ENCODE peak calls at places on chromosome 21, in seven cellular contexts. One of them, this sample, is unnamed.

GRCh38 chr21:25717491-25718139 is 17.1 kb downstream of the ATP5PF start:
- DNase-seq in GDM1: no peak
- DNase-seq in Right ventricle myocardium superior: no peak
- DNase-seq in fibroblast of mammary gland: peak
- DNase-seq in stimulated activated CD4-positive, alpha-beta T cell treated with anti-CD3 and anti-CD28 coated beads, TNF-alpha, amount 100 ng/mL, for 1 hour: no peak
- DNase-seq in NCI-H774: no peak
- DNase-seq in GM12891: no peak
- DNase-seq in this sample: no peak

GRCh38 chr21:27759820-27760219 is 792.9 kb upstream of the ADAMTS5 start:
- DNase-seq in GDM1: no peak
- DNase-seq in Right ventricle myocardium superior: no peak
- DNase-seq in fibroblast of mammary gland: no peak
- DNase-seq in stimulated activated CD4-positive, alpha-beta T cell treated with anti-CD3 and anti-CD28 coated beads, TNF-alpha, amount 100 ng/mL, for 1 hour: no peak
- DNase-seq in NCI-H774: no peak
- DNase-seq in GM12891: no peak
- DNase-seq in this sample: no peak

GRCh38 chr21:32415999-32416398 is 3.5 kb downstream of the EVA1C start:
- DNase-seq in GDM1: no peak
- DNase-seq in Right ventricle myocardium superior: no peak
- DNase-seq in fibroblast of mammary gland: no peak
- DNase-seq in stimulated activated CD4-positive, alpha-beta T cell treated with anti-CD3 and anti-CD28 coated beads, TNF-alpha, amount 100 ng/mL, for 1 hour: no peak
- DNase-seq in NCI-H774: no peak
- DNase-seq in GM12891: no peak
- DNase-seq in this sample: no peak

GRCh38 chr21:42049578-42050430 is 21.3 kb upstream of the UMODL1 start:
- DNase-seq in GDM1: no peak
- DNase-seq in Right ventricle myocardium superior: peak
- DNase-seq in fibroblast of mammary gland: no peak
- DNase-seq in stimulated activated CD4-positive, alpha-beta T cell treated with anti-CD3 and anti-CD28 coated beads, TNF-alpha, amount 100 ng/mL, for 1 hour: no peak
- DNase-seq in NCI-H774: no peak
- DNase-seq in GM12891: no peak
- DNase-seq in this sample: no peak

GRCh38 chr21:14114251-14114650 is 96.5 kb downstream of the LIPI start:
- DNase-seq in GDM1: no peak
- DNase-seq in Right ventricle myocardium superior: no peak
- DNase-seq in fibroblast of mammary gland: no peak
- DNase-seq in stimulated activated CD4-positive, alpha-beta T cell treated with anti-CD3 and anti-CD28 coated beads, TNF-alpha, amount 100 ng/mL, for 1 hour: no peak
- DNase-seq in NCI-H774: no peak
- DNase-seq in GM12891: no peak
- DNase-seq in this sample: no peak

GRCh38 chr21:14630556-14631069 is 84.5 kb upstream of the SAMSN1 start:
- DNase-seq in GDM1: no peak
- DNase-seq in Right ventricle myocardium superior: no peak
- DNase-seq in fibroblast of mammary gland: no peak
- DNase-seq in stimulated activated CD4-positive, alpha-beta T cell treated with anti-CD3 and anti-CD28 coated beads, TNF-alpha, amount 100 ng/mL, for 1 hour: no peak
- DNase-seq in NCI-H774: no peak
- DNase-seq in GM12891: no peak
- DNase-seq in this sample: no peak

GRCh38 chr21:32790626-32791025 is 19.1 kb upstream of the PAXBP1 start:
- DNase-seq in GDM1: no peak
- DNase-seq in Right ventricle myocardium superior: no peak
- DNase-seq in fibroblast of mammary gland: no peak
- DNase-seq in stimulated activated CD4-positive, alpha-beta T cell treated with anti-CD3 and anti-CD28 coated beads, TNF-alpha, amount 100 ng/mL, for 1 hour: no peak
- DNase-seq in NCI-H774: no peak
- DNase-seq in GM12891: no peak
- DNase-seq in this sample: no peak

GRCh38 chr21:44946254-44947041 is 6.6 kb downstream of the SLX9 start:
- DNase-seq in GDM1: no peak
- DNase-seq in Right ventricle myocardium superior: no peak
- DNase-seq in fibroblast of mammary gland: no peak
- DNase-seq in stimulated activated CD4-positive, alpha-beta T cell treated with anti-CD3 and anti-CD28 coated beads, TNF-alpha, amount 100 ng/mL, for 1 hour: no peak
- DNase-seq in NCI-H774: no peak
- DNase-seq in GM12891: no peak
- DNase-seq in this sample: no peak

GRCh38 chr21:45317401-45318145 is 29.9 kb upstream of the POFUT2 start:
- DNase-seq in GDM1: no peak
- DNase-seq in Right ventricle myocardium superior: peak
- DNase-seq in fibroblast of mammary gland: peak
- DNase-seq in stimulated activated CD4-positive, alpha-beta T cell treated with anti-CD3 and anti-CD28 coated beads, TNF-alpha, amount 100 ng/mL, for 1 hour: no peak
- DNase-seq in NCI-H774: no peak
- DNase-seq in GM12891: no peak
- DNase-seq in this sample: no peak

GRCh38 chr21:45562401-45562800 is 20.2 kb upstream of the SLC19A1 start:
- DNase-seq in GDM1: no peak
- DNase-seq in Right ventricle myocardium superior: no peak
- DNase-seq in fibroblast of mammary gland: no peak
- DNase-seq in stimulated activated CD4-positive, alpha-beta T cell treated with anti-CD3 and anti-CD28 coated beads, TNF-alpha, amount 100 ng/mL, for 1 hour: no peak
- DNase-seq in NCI-H774: no peak
- DNase-seq in GM12891: no peak
- DNase-seq in this sample: no peak

GRCh38 chr21:31397939-31398338 is 53.9 kb upstream of the TIAM1 start:
- DNase-seq in GDM1: no peak
- DNase-seq in Right ventricle myocardium superior: no peak
- DNase-seq in fibroblast of mammary gland: no peak
- DNase-seq in stimulated activated CD4-positive, alpha-beta T cell treated with anti-CD3 and anti-CD28 coated beads, TNF-alpha, amount 100 ng/mL, for 1 hour: no peak
- DNase-seq in NCI-H774: no peak
- DNase-seq in GM12891: no peak
- DNase-seq in this sample: no peak

GRCh38 chr21:25561668-25562641 is 45.3 kb downstream of the MRPL39 start:
- DNase-seq in GDM1: peak
- DNase-seq in Right ventricle myocardium superior: peak
- DNase-seq in fibroblast of mammary gland: peak
- DNase-seq in stimulated activated CD4-positive, alpha-beta T cell treated with anti-CD3 and anti-CD28 coated beads, TNF-alpha, amount 100 ng/mL, for 1 hour: peak
- DNase-seq in NCI-H774: no peak
- DNase-seq in GM12891: peak
- DNase-seq in this sample: peak